ENCODE peak calls at places on chromosomes 16 and 17, in six cellular contexts. W is astrocyte, I is OCI-LY7, V is endodermal cell, Y is upper lobe of right lung, H is heart left ventricle. J is an unnamed sample. For H3K4me1, the result is how much of the 10 kb centered on the place peaks cover.

GRCh38 chr17:27236710-27237315 is 57.1 kb upstream of the WSB1 start:
- DNase-seq in W (peak), I (peak), V (peak), Y (no peak), H (peak), J (peak)

GRCh38 chr17:40190197-40191021 is 13.1 kb downstream of the RAPGEFL1 start:
- DNase-seq in W (no peak), I (peak), V (peak), Y (no peak), H (no peak), J (no peak)

GRCh38 chr17:17077861-17078732 is 35.8 kb downstream of the MPRIP start:
- DNase-seq in W (no peak), I (no peak), V (no peak), Y (peak), H (no peak), J (no peak)

GRCh38 chr17:1829189-1829578 is 518 bp downstream of the SMYD4 start:
- DNase-seq in W (no peak), I (peak), V (no peak), Y (no peak), H (peak), J (peak)

GRCh38 chr17:13265306-13265705 is 247.5 kb upstream of the ELAC2 start:
- DNase-seq in W (no peak), I (no peak), V (no peak), Y (no peak), H (no peak), J (no peak)

GRCh38 chr16:3514621-3515020 is 13.8 kb downstream of the CLUAP1 start:
- DNase-seq in W (peak), I (no peak), V (no peak), Y (no peak), H (no peak), J (no peak)

GRCh38 chr17:40087049-40087794 is 13.2 kb downstream of the NR1D1 start:
- DNase-seq in W (no peak), I (no peak), V (no peak), Y (no peak), H (no peak), J (no peak)

GRCh38 chr16:47492036-47492427 is 30.9 kb downstream of the PHKB start:
- DNase-seq in W (no peak), I (peak), V (no peak), Y (no peak), H (no peak), J (no peak)

GRCh38 chr16:70687671-70688265 is 1.9 kb upstream of the MTSS2 start:
- DNase-seq in W (no peak), I (no peak), V (no peak), Y (no peak), H (no peak), J (peak)

GRCh38 chr17:27323538-27324212 is 29.8 kb downstream of the WSB1 start:
- DNase-seq in W (no peak), I (no peak), V (peak), Y (peak), H (peak), J (peak)

GRCh38 chr16:50021509-50021908 is 3.5 kb upstream of the CNEP1R1 start:
- DNase-seq in W (no peak), I (peak), V (peak), Y (no peak), H (no peak), J (no peak)

GRCh38 chr16:24858219-24859041 is 12.7 kb downstream of the SLC5A11 start:
- DNase-seq in W (peak), I (peak), V (peak), Y (peak), H (peak), J (no peak)

GRCh38 chr17:28031174-28031573 is 11.3 kb upstream of the NLK start:
- DNase-seq in W (no peak), I (no peak), V (no peak), Y (no peak), H (no peak), J (no peak)

GRCh38 chr17:77354420-77354720 is 213.6 kb downstream of the SEC14L1 start:
- DNase-seq in W (no peak), I (no peak), V (peak), Y (no peak), H (no peak), J (no peak)

GRCh38 chr16:68496689-68497088 is 42.4 kb upstream of the ZFP90 start:
- DNase-seq in W (no peak), I (no peak), V (no peak), Y (no peak), H (no peak), J (no peak)

DNA sequence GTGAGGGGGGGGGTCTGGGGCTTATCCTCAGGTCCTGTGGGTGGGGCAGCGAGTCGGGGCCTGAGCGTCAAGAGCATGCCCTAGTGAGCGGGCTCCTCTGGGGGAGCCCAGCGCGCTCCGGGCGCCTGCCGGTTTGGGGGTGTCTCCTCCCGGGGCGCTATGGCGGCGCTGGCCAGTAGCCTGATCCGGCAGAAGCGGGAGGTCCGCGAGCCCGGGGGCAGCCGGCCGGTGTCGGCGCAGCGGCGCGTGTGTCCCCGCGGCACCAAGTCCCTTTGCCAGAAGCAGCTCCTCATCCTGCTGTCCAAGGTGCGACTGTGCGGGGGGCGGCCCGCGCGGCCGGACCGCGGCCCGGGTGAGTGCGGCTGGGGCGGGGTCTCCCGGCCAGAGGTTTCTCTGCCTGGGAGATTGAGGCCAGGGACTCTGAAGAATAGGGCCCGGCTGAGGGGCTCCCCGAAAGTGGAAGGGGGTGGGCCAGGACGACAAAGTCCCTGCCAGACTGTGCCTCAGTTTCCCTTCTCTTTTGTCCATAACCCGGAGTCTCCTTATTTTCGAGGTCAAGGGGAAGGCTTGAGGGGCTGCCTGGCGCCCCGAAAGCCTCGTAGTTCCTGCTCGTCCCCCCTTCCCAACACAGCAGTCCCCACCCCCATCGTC is at the start of gene FGF11:
- DNase-seq in W (no peak), I (no peak), V (peak), Y (no peak), H (no peak), J (no peak)
- H3K4me3 ChIP-seq in W (peak), I (peak), V (peak), Y (peak), H (peak), J (peak)

GRCh38 chr17:68535903-68536302 is 23.7 kb downstream of the PRKAR1A start:
- DNase-seq in W (no peak), I (no peak), V (no peak), Y (no peak), H (no peak), J (no peak)

GRCh38 chr17:68542698-68543463 is 30.7 kb downstream of the PRKAR1A start:
- DNase-seq in W (no peak), I (no peak), V (no peak), Y (peak), H (no peak), J (no peak)

GRCh38 chr17:68541816-68542215 is 29.6 kb downstream of the PRKAR1A start:
- DNase-seq in W (no peak), I (no peak), V (no peak), Y (peak), H (no peak), J (no peak)

GRCh38 chr17:68540981-68541380 is 28.8 kb downstream of the PRKAR1A start:
- DNase-seq in W (no peak), I (no peak), V (no peak), Y (peak), H (no peak), J (no peak)

GRCh38 chr17:68539536-68540469 is 27.6 kb downstream of the PRKAR1A start:
- DNase-seq in W (no peak), I (peak), V (peak), Y (peak), H (no peak), J (no peak)
- H3K27ac ChIP-seq in W (no peak), I (peak), V (no peak), Y (peak), H (peak), J (peak)

GRCh38 chr17:74760404-74761105 is 12.1 kb downstream of the NHERF1 start:
- DNase-seq in W (no peak), I (no peak), V (no peak), Y (no peak), H (no peak), J (no peak)

GRCh38 chr17:74761931-74762330 is 13.5 kb downstream of the NHERF1 start:
- DNase-seq in W (no peak), I (no peak), V (no peak), Y (no peak), H (no peak), J (no peak)

GRCh38 chr17:74759243-74759801 is 10.9 kb downstream of the NHERF1 start:
- DNase-seq in W (no peak), I (peak), V (peak), Y (no peak), H (no peak), J (no peak)

GRCh38 chr17:74759941-74760340 is 11.5 kb downstream of the NHERF1 start:
- DNase-seq in W (no peak), I (no peak), V (peak), Y (peak), H (no peak), J (no peak)

DNA sequence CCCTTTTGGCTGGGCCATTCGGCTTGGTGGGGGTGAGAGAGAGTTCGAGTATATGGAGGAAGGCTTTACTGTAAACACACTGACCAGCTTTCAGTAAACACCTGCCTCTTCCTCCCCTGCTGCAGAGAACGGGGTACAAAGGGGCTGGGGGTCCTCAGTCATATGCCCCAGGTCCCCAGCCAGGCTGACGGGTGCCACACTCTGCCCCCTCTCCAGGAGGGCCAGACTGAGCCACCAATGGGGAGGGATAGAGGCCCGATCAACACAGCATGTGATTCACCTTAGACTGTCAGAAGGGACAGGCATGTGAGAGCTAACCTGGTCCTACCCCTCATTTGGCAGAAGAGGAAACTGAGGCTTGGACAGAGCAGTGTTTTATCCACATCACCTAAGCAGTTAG is 13.0 kb downstream of the NHERF1 start:
- DNase-seq in W (no peak), I (no peak), V (no peak), Y (no peak), H (no peak), J (no peak)
- H3K4me1 ChIP-seq in W (under half), I (under half), V (under half), Y (under half), H (half or more), J (under half)

DNA sequence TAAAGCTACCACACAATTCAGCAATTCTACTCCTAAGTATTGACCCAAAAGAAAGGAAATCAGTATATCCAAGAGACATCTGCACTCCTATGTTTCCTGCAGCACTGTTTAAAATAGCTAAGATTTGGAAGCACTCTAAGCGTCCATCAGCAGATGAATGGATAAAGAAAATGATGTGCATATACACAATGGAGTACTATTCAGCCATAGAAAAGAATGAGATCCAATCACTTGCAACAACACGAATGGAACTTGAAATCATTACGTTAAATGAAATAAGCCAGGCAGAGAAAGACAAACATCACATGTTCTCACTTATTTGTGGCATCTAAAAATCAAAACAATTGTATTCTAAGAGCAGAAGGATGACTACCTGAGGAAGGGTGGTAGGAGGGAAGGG is 1.5 kb downstream of the SLFN11 start:
- DNase-seq in W (no peak), I (no peak), V (no peak), Y (no peak), H (no peak), J (no peak)
- H3K4me3 ChIP-seq in W (no peak), I (no peak), V (no peak), Y (peak), H (peak), J (peak)

DNA sequence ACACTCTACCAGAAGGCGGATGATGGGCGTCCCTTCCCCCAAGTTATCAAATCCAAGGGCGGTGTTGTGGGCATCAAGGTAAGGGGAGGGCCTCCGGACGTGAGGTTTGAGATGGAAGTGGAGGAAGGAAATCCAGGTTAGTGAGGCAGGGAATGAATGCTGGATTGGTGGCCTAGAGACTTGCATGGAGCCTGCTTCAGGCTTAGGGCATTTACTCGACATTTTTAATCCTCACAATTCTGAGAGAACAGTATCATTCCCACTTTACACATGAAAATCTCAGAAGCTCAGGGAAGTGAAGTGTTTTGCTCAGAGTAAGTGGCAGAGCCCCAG is 2.0 kb downstream of the ALDOA start:
- DNase-seq in W (no peak), I (no peak), V (no peak), Y (no peak), H (no peak), J (no peak)
- H3K27ac ChIP-seq in W (peak), I (no peak), V (no peak), Y (no peak), H (peak), J (peak)

DNA sequence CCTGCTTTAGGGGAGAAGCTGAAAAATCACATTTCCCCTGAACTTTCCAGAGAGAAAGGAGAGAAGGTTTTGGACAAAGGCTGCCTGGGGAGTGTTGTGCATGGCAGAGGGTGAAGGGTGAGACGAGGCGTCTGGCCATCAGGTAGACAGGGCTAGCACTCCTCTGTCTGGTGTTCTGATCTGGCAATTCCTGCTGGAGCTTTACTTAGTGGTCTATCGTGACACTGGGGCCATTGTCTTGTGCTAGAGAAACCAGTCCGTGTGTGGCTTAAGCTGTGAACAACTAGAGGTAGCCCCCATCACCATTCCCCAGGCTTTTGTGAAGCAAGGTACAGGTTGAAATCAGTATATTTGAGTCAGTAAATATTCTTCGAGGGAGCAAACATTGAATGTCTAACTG is 8.5 kb downstream of the RHBDL3 start:
- DNase-seq in W (no peak), I (no peak), V (peak), Y (no peak), H (no peak), J (no peak)
- H3K4me1 ChIP-seq in W (under half), I (under half), V (under half), Y (under half), H (under half), J (under half)

GRCh38 chr16:67197704-67198103 is 1.2 kb upstream of the ELMO3 start:
- DNase-seq in W (no peak), I (no peak), V (no peak), Y (no peak), H (no peak), J (no peak)

GRCh38 chr16:67199808-67200198 is 872 bp downstream of the ELMO3 start:
- DNase-seq in W (no peak), I (no peak), V (peak), Y (peak), H (no peak), J (no peak)

GRCh38 chr16:67200491-67200890 is 1.6 kb downstream of the ELMO3 start:
- DNase-seq in W (no peak), I (no peak), V (no peak), Y (no peak), H (no peak), J (no peak)

GRCh38 chr16:67198238-67198734 is 645 bp upstream of the ELMO3 start:
- DNase-seq in W (no peak), I (peak), V (peak), Y (peak), H (no peak), J (peak)

GRCh38 chr16:67199011-67199807 is at the start of gene ELMO3:
- DNase-seq in W (no peak), I (no peak), V (peak), Y (peak), H (no peak), J (no peak)
- H3K4me3 ChIP-seq in W (no peak), I (no peak), V (no peak), Y (peak), H (peak), J (no peak)

GRCh38 chr17:55722016-55722706 is 503 bp downstream of the TMEM100 start:
- DNase-seq in W (peak), I (no peak), V (no peak), Y (no peak), H (no peak), J (no peak)
- H3K27ac ChIP-seq in W (peak), I (no peak), V (no peak), Y (peak), H (peak), J (peak)

J was measured in psoas muscle.